ENCODE peak calls at places on chromosomes 2 and 18, in ten cellular contexts. I is stimulated activated CD4-positive, alpha-beta T cell treated with anti-CD3 and anti-CD28 coated beads, Interleukin-15, amount 100 ng/mL, for 24 hours; B is substantia nigra; S is ACHN; X is A549; C is HuH-7; A is gastrocnemius medialis; N is skeletal muscle cell; F is lower lobe of right lung; E is KG1. L is an unnamed sample.

GRCh38 chr18:58213931-58214431 is 170.0 kb downstream of the NEDD4L start:
- DNase-seq in I (no peak), B (no peak), S (peak), X (no peak), C (no peak), A (no peak), N (no peak), F (no peak), E (no peak), L (no peak)

GRCh38 chr2:145615626-145616025 is 1095.7 kb upstream of the ZEB2 start:
- DNase-seq in I (no peak), B (no peak), S (no peak), X (no peak), C (no peak), A (no peak), N (no peak), F (no peak), E (no peak), L (no peak)

GRCh38 chr2:17719562-17720371 is 33.8 kb downstream of the SMC6 start:
- DNase-seq in I (no peak), B (no peak), S (peak), X (peak), C (peak), A (no peak), N (no peak), F (no peak), E (no peak), L (peak)

GRCh38 chr2:200086911-200087310 is 131.5 kb downstream of the MAIP1 start:
- DNase-seq in I (no peak), B (no peak), S (no peak), X (no peak), C (no peak), A (no peak), N (no peak), F (no peak), E (no peak), L (peak)

GRCh38 chr18:555705-556402 is 24.3 kb upstream of the CETN1 start:
- DNase-seq in I (no peak), B (no peak), S (no peak), X (no peak), C (no peak), A (no peak), N (no peak), F (no peak), E (no peak), L (no peak)

GRCh38 chr18:39602112-39602511 is 2036.5 kb upstream of the CELF4 start:
- DNase-seq in I (no peak), B (no peak), S (no peak), X (no peak), C (no peak), A (no peak), N (no peak), F (no peak), E (no peak), L (no peak)

GRCh38 chr2:108942231-108943066 is 46.6 kb downstream of the EDAR start:
- DNase-seq in I (no peak), B (no peak), S (no peak), X (no peak), C (no peak), A (no peak), N (no peak), F (no peak), E (no peak), L (no peak)

GRCh38 chr2:112870851-112871830 is 34.6 kb upstream of the IL1B start:
- DNase-seq in I (no peak), B (no peak), S (no peak), X (no peak), C (no peak), A (no peak), N (no peak), F (no peak), E (no peak), L (no peak)

GRCh38 chr18:39799010-39799409 is 2156.0 kb upstream of the PIK3C3 start:
- DNase-seq in I (no peak), B (no peak), S (peak), X (peak), C (peak), A (no peak), N (no peak), F (no peak), E (no peak), L (peak)

GRCh38 chr2:29334723-29335122 is 219.5 kb downstream of the CLIP4 start:
- DNase-seq in I (no peak), B (no peak), S (no peak), X (no peak), C (no peak), A (no peak), N (no peak), F (no peak), E (no peak), L (no peak)

GRCh38 chr2:36387258-36387916 is 31.8 kb downstream of the CRIM1 start:
- DNase-seq in I (no peak), B (no peak), S (no peak), X (no peak), C (no peak), A (no peak), N (no peak), F (no peak), E (no peak), L (no peak)

GRCh38 chr2:233015048-233015645 is 2.1 kb upstream of the NGEF start:
- DNase-seq in I (no peak), B (no peak), S (no peak), X (no peak), C (no peak), A (no peak), N (no peak), F (no peak), E (no peak), L (no peak)

GRCh38 chr2:36468463-36469266 is 113.1 kb downstream of the CRIM1 start:
- DNase-seq in I (no peak), B (no peak), S (no peak), X (no peak), C (no peak), A (peak), N (peak), F (no peak), E (no peak), L (no peak)

GRCh38 chr2:48851161-48851560 is 95.6 kb upstream of the LHCGR start:
- DNase-seq in I (no peak), B (no peak), S (no peak), X (no peak), C (no peak), A (no peak), N (no peak), F (no peak), E (no peak), L (no peak)

GRCh38 chr2:23425886-23426283 is 40.9 kb downstream of the KLHL29 start:
- DNase-seq in I (no peak), B (no peak), S (no peak), X (no peak), C (no peak), A (no peak), N (peak), F (no peak), E (no peak), L (no peak)

GRCh38 chr2:11215407-11215806 is 60.1 kb downstream of the SLC66A3 start:
- DNase-seq in I (no peak), B (no peak), S (no peak), X (no peak), C (no peak), A (no peak), N (no peak), F (no peak), E (no peak), L (no peak)

GRCh38 chr2:239318790-239319189 is 82.0 kb downstream of the HDAC4 start:
- DNase-seq in I (no peak), B (no peak), S (no peak), X (no peak), C (no peak), A (no peak), N (no peak), F (peak), E (no peak), L (no peak)

GRCh38 chr2:216073773-216074172 is 7.8 kb downstream of the PECR start:
- DNase-seq in I (no peak), B (no peak), S (no peak), X (no peak), C (no peak), A (no peak), N (no peak), F (no peak), E (no peak), L (no peak)

GRCh38 chr18:54043484-54044256 is 180.8 kb downstream of the MBD2 start:
- DNase-seq in I (no peak), B (no peak), S (peak), X (no peak), C (no peak), A (no peak), N (no peak), F (no peak), E (no peak), L (no peak)

GRCh38 chr2:65901809-65902208 is 469.4 kb upstream of the SPRED2 start:
- DNase-seq in I (no peak), B (no peak), S (no peak), X (no peak), C (no peak), A (no peak), N (no peak), F (no peak), E (no peak), L (no peak)

GRCh38 chr2:85539361-85540130 is 578 bp downstream of the MAT2A start:
- DNase-seq in I (peak), B (no peak), S (peak), X (peak), C (no peak), A (peak), N (no peak), F (peak), E (no peak), L (peak)

GRCh38 chr18:24602156-24602555 is 141.7 kb downstream of the HRH4 start:
- DNase-seq in I (no peak), B (no peak), S (no peak), X (no peak), C (no peak), A (no peak), N (no peak), F (no peak), E (no peak), L (no peak)

GRCh38 chr2:26740890-26741302 is 23.2 kb upstream of the SLC35F6 start:
- DNase-seq in I (peak), B (no peak), S (no peak), X (no peak), C (no peak), A (no peak), N (no peak), F (no peak), E (peak), L (peak)

GRCh38 chr2:198991431-198991830 is 466.3 kb downstream of the SATB2 start:
- DNase-seq in I (no peak), B (no peak), S (no peak), X (no peak), C (no peak), A (no peak), N (no peak), F (no peak), E (no peak), L (no peak)

GRCh38 chr2:26465266-26465925 is 12.5 kb downstream of the OTOF start:
- DNase-seq in I (no peak), B (no peak), S (no peak), X (no peak), C (no peak), A (no peak), N (no peak), F (peak), E (no peak), L (no peak)

GRCh38 chr2:102119255-102119654 is 23.3 kb upstream of the IL1R1 start:
- DNase-seq in I (no peak), B (no peak), S (no peak), X (no peak), C (no peak), A (no peak), N (no peak), F (no peak), E (no peak), L (no peak)

GRCh38 chr2:208296610-208297009 is 30.6 kb downstream of the PIKFYVE start:
- DNase-seq in I (no peak), B (no peak), S (no peak), X (no peak), C (no peak), A (no peak), N (no peak), F (no peak), E (no peak), L (no peak)

GRCh38 chr2:27126252-27126710 is 2.7 kb downstream of the ABHD1 start:
- DNase-seq in I (no peak), B (no peak), S (no peak), X (no peak), C (no peak), A (peak), N (no peak), F (no peak), E (no peak), L (no peak)

GRCh38 chr2:218570850-218571249 is 2.2 kb downstream of the CNOT9 start:
- DNase-seq in I (no peak), B (no peak), S (peak), X (no peak), C (no peak), A (no peak), N (no peak), F (no peak), E (no peak), L (no peak)

GRCh38 chr2:95333888-95334338 is 36.8 kb downstream of the KCNIP3 start:
- DNase-seq in I (no peak), B (no peak), S (peak), X (no peak), C (no peak), A (no peak), N (no peak), F (peak), E (no peak), L (peak)

GRCh38 chr18:57231846-57232245 is 85.0 kb downstream of the BOD1L2 start:
- DNase-seq in I (no peak), B (no peak), S (no peak), X (no peak), C (no peak), A (no peak), N (no peak), F (no peak), E (no peak), L (no peak)

GRCh38 chr2:31113765-31114164 is 24.5 kb downstream of the GALNT14 start:
- DNase-seq in I (no peak), B (no peak), S (no peak), X (no peak), C (no peak), A (no peak), N (no peak), F (no peak), E (no peak), L (no peak)

GRCh38 chr2:109402980-109403840 is 210.6 kb downstream of the SEPTIN10 start:
- DNase-seq in I (peak), B (no peak), S (no peak), X (no peak), C (no peak), A (no peak), N (no peak), F (no peak), E (no peak), L (no peak)

GRCh38 chr18:72871091-72871490 is 3.3 kb upstream of the NETO1 start:
- DNase-seq in I (no peak), B (no peak), S (no peak), X (no peak), C (no peak), A (no peak), N (peak), F (no peak), E (no peak), L (no peak)

GRCh38 chr2:218026244-218026643 is 23.4 kb upstream of the TNS1 start:
- DNase-seq in I (no peak), B (no peak), S (no peak), X (no peak), C (no peak), A (no peak), N (no peak), F (no peak), E (no peak), L (no peak)

GRCh38 chr2:47344890-47345583 is 57.9 kb upstream of the MSH2 start:
- DNase-seq in I (no peak), B (peak), S (peak), X (peak), C (peak), A (peak), N (no peak), F (peak), E (no peak), L (peak)

GRCh38 chr18:7760967-7761946 is 194.1 kb downstream of the PTPRM start:
- DNase-seq in I (no peak), B (no peak), S (no peak), X (peak), C (no peak), A (no peak), N (no peak), F (no peak), E (no peak), L (peak)

GRCh38 chr18:76252880-76253279 is 242.2 kb downstream of the ZNF516 start:
- DNase-seq in I (peak), B (no peak), S (peak), X (no peak), C (no peak), A (no peak), N (no peak), F (no peak), E (no peak), L (no peak)